ENCODE peak calls at places on chromosome 22, in ten cellular contexts. Z is testis; M is posterior vena cava; J is activated CD8-positive, alpha-beta memory T cell treated with anti-CD3 and anti-CD28 coated beads, Interleukin-2, amount 10 ng/mL, durations not matched to agents 7 days and 5 days; P is stimulated activated CD8-positive, alpha-beta memory T cell treated with anti-CD3 and anti-CD28 coated beads, Interleukin-2, amount 100 ng/mL, for 1 hour; V is activated T-cell treated with anti-CD3 and anti-CD28 coated beads for 1 hour; B is activated naive CD4-positive, alpha-beta T cell treated with anti-CD3 and anti-CD28 coated beads, Interleukin-2, amount 10 ng/mL, durations not matched to agents 7 days and 5 days; Q is activated T-helper 9 cell treated with anti-CD3 and anti-CD28 coated beads, Interleukin-2, amount 50 U/mL, for 16 hours; I is NCI-H1417; A is HFF-Myc. G is an unnamed sample.

GRCh38 chr22:26860233-26860765 is 202.9 kb downstream of the MIAT start:
- DNase-seq in Q (no peak), I (no peak), A (no peak), M (no peak), V (no peak), B (no peak), J (no peak), P (no peak), Z (peak), G (no peak)

GRCh38 chr22:26979294-26979693 is 321.9 kb downstream of the MIAT start:
- DNase-seq in B (no peak), J (no peak), I (no peak), Q (no peak), Z (no peak), P (no peak), A (no peak), M (no peak), V (no peak), G (no peak)

GRCh38 chr22:28207281-28208030 is 288.4 kb upstream of the PITPNB start:
- DNase-seq in P (no peak), V (no peak), I (no peak), A (no peak), Q (no peak), M (no peak), Z (no peak), B (no peak), J (no peak), G (peak)

GRCh38 chr22:48098936-48099245 is 1336.4 kb downstream of the TBC1D22A start:
- DNase-seq in V (no peak), Q (no peak), I (no peak), Z (no peak), A (no peak), P (no peak), M (no peak), B (no peak), J (peak), G (no peak)

GRCh38 chr22:19292262-19293230 is 1.0 kb upstream of the CLTCL1 start:
- DNase-seq in M (no peak), Q (no peak), I (peak), A (no peak), B (peak), Z (peak), V (no peak), J (peak), P (no peak), G (no peak)

GRCh38 chr22:49299821-49300231 is 527.8 kb downstream of the BRD1 start:
- DNase-seq in I (no peak), M (peak), B (no peak), A (no peak), Z (peak), P (no peak), Q (no peak), V (no peak), J (peak), G (no peak)

GRCh38 chr22:19706661-19707151 is 7.6 kb upstream of the SEPTIN5 start:
- DNase-seq in V (no peak), B (no peak), I (no peak), J (no peak), A (no peak), Z (no peak), Q (no peak), M (peak), P (no peak), G (peak)

GRCh38 chr22:21000215-21000986 is 1.5 kb downstream of the THAP7 start:
- DNase-seq in J (no peak), Z (no peak), M (peak), Q (no peak), V (no peak), A (no peak), B (no peak), P (no peak), I (peak), G (peak)

GRCh38 chr22:17990942-17991341 is 33.4 kb downstream of the MICAL3 start:
- DNase-seq in A (no peak), V (no peak), M (no peak), Z (no peak), J (no peak), P (no peak), Q (no peak), B (no peak), I (no peak), G (no peak)

GRCh38 chr22:40976866-40977700 is 25.9 kb downstream of the RBX1 start:
- DNase-seq in B (no peak), I (no peak), Q (no peak), V (no peak), P (no peak), Z (no peak), A (no peak), M (peak), J (no peak), G (no peak)

GRCh38 chr22:23675502-23676415 is 15.1 kb upstream of the RGL4 start:
- DNase-seq in P (no peak), Z (peak), J (peak), Q (no peak), A (no peak), M (peak), V (no peak), I (no peak), B (peak), G (no peak)